ENCODE peak calls at places on chromosomes 4 and X, in nine cellular contexts. T, X, H, M, V, B, G, N and F are unnamed samples.

GRCh38 chr4:20106926-20107325 is 144.8 kb upstream of the SLIT2 start:
- DNase-seq in T (no peak), X (no peak), H (no peak), M (no peak), V (no peak), B (no peak), G (no peak), N (no peak), F (no peak)

GRCh38 chrX:29560065-29560464 is 655.3 kb upstream of the MAGEB2 start:
- DNase-seq in T (no peak), X (no peak), H (no peak), M (no peak), V (no peak), B (no peak), G (no peak), N (no peak), F (no peak)

GRCh38 chr4:110900206-110900769 is 277.4 kb upstream of the PITX2 start:
- DNase-seq in T (peak; percentile 42), X (peak; percentile 21), H (no peak), M (no peak), V (no peak), B (no peak), G (no peak), N (no peak), F (no peak)

GRCh38 chr4:173958445-173958844 is 325.0 kb downstream of the FBXO8 start:
- DNase-seq in T (peak; percentile 46), X (peak; percentile 27), H (no peak), M (no peak), V (no peak), B (no peak), G (peak; percentile 22), N (no peak), F (no peak)

GRCh38 chrX:125709532-125709931 is 389.9 kb downstream of the TEX13C start:
- DNase-seq in T (no peak), X (no peak), H (no peak), M (no peak), V (no peak), B (no peak), G (no peak), N (no peak), F (no peak)

GRCh38 chr4:146124023-146124680 is 51.4 kb upstream of the LSM6 start:
- DNase-seq in T (no peak), X (peak; percentile 36), H (no peak), M (no peak), V (no peak), B (no peak), G (no peak), N (no peak), F (no peak)

GRCh38 chrX:154918060-154918483 is 31.9 kb downstream of the F8A1 start:
- DNase-seq in T (peak; percentile 82), X (peak; percentile 75), H (peak; percentile 58), M (peak; percentile 54), V (peak; percentile 25), B (peak; percentile 1), G (peak; percentile 77), N (peak; percentile 42), F (peak; percentile 79)

GRCh38 chrX:12304261-12304660 is 166.0 kb downstream of the FRMPD4 start:
- DNase-seq in T (peak; percentile 75), X (peak; percentile 3), H (no peak), M (no peak), V (no peak), B (no peak), G (peak; percentile 91), N (peak; percentile 0), F (no peak)

GRCh38 chr4:74095482-74095881 is 3.5 kb downstream of the CXCL2 start:
- DNase-seq in T (no peak), X (no peak), H (no peak), M (no peak), V (no peak), B (no peak), G (peak; percentile 51), N (no peak), F (no peak)

GRCh38 chr4:52957791-52958190 is 95.7 kb downstream of the RASL11B start:
- DNase-seq in T (no peak), X (no peak), H (no peak), M (no peak), V (no peak), B (no peak), G (no peak), N (no peak), F (no peak)

GRCh38 chr4:126458993-126459392 is 1144.2 kb downstream of the FAT4 start:
- DNase-seq in T (no peak), X (peak; percentile 20), H (no peak), M (no peak), V (no peak), B (no peak), G (no peak), N (no peak), F (no peak)

GRCh38 chr4:155604718-155605601 is 61.7 kb upstream of the GUCY1A1 start:
- DNase-seq in T (peak; percentile 13), X (peak; percentile 76), H (peak; percentile 78), M (no peak), V (no peak), B (no peak), G (peak; percentile 90), N (no peak), F (no peak)

GRCh38 chr4:82797591-82798081 is 960 bp downstream of the SCD5 start:
- DNase-seq in T (no peak), X (peak; percentile 55), H (peak; percentile 59), M (peak; percentile 16), V (no peak), B (no peak), G (peak; percentile 41), N (no peak), F (peak; percentile 65)

GRCh38 chr4:73607375-73608026 is 12.7 kb downstream of the RASSF6 start:
- DNase-seq in T (peak; percentile 36), X (no peak), H (no peak), M (no peak), V (no peak), B (no peak), G (no peak), N (peak; percentile 72), F (no peak)

GRCh38 chr4:85482000-85482738 is 7.2 kb downstream of the ARHGAP24 start:
- DNase-seq in T (no peak), X (no peak), H (no peak), M (no peak), V (no peak), B (no peak), G (no peak), N (no peak), F (no peak)

GRCh38 chrX:40095588-40096394 is 2.0 kb downstream of the BCOR start:
- DNase-seq in T (peak; percentile 19), X (peak; percentile 46), H (no peak), M (no peak), V (no peak), B (peak; percentile 9), G (peak; percentile 42), N (peak; percentile 65), F (no peak)

GRCh38 chrX:147180886-147181285 is 366.3 kb upstream of the CXorf51A start:
- DNase-seq in T (no peak), X (no peak), H (no peak), M (no peak), V (no peak), B (no peak), G (no peak), N (no peak), F (no peak)

GRCh38 chrX:3678287-3678686 is 35.2 kb downstream of the PRKX start:
- DNase-seq in T (no peak), X (no peak), H (no peak), M (no peak), V (no peak), B (no peak), G (peak; percentile 10), N (no peak), F (no peak)

GRCh38 chrX:29940750-29941149 is 274.6 kb upstream of the MAGEB2 start:
- DNase-seq in T (no peak), X (no peak), H (no peak), M (no peak), V (no peak), B (no peak), G (no peak), N (no peak), F (no peak)

GRCh38 chrX:47637546-47638195 is 7.9 kb upstream of the CFP start:
- DNase-seq in T (no peak), X (no peak), H (no peak), M (peak; percentile 34), V (no peak), B (peak; percentile 47), G (no peak), N (no peak), F (peak; percentile 87)

GRCh38 chr4:173246719-173247118 is 78.1 kb downstream of the GALNT7 start:
- DNase-seq in T (no peak), X (no peak), H (no peak), M (no peak), V (no peak), B (no peak), G (no peak), N (peak; percentile 44), F (no peak)

GRCh38 chrX:136030357-136031225 is 45.4 kb downstream of the SLC9A6 start:
- DNase-seq in T (peak; percentile 58), X (no peak), H (peak; percentile 85), M (peak; percentile 80), V (peak; percentile 48), B (no peak), G (peak; percentile 82), N (no peak), F (no peak)

GRCh38 chrX:92247076-92247475 is 467.9 kb downstream of the PCDH11X start:
- DNase-seq in T (peak; percentile 0), X (no peak), H (no peak), M (no peak), V (no peak), B (no peak), G (peak; percentile 7), N (no peak), F (no peak)

GRCh38 chr4:54677416-54677815 is 19.7 kb downstream of the KIT start:
- DNase-seq in T (no peak), X (no peak), H (no peak), M (no peak), V (no peak), B (no peak), G (no peak), N (no peak), F (no peak)

GRCh38 chr4:148044889-148045352 is 313.0 kb downstream of the ARHGAP10 start:
- DNase-seq in T (peak; percentile 13), X (no peak), H (no peak), M (no peak), V (no peak), B (no peak), G (peak; percentile 31), N (peak; percentile 46), F (no peak)

GRCh38 chrX:130100180-130100579 is 10.1 kb downstream of the ELF4 start:
- DNase-seq in T (peak; percentile 65), X (no peak), H (peak; percentile 81), M (peak; percentile 35), V (no peak), B (no peak), G (peak; percentile 91), N (no peak), F (no peak)

GRCh38 chr4:173526724-173527102 is 3.3 kb downstream of the HAND2 start:
- DNase-seq in T (no peak), X (no peak), H (no peak), M (no peak), V (no peak), B (no peak), G (no peak), N (no peak), F (no peak)

GRCh38 chrX:11558972-11559371 is 106.7 kb downstream of the ARHGAP6 start:
- DNase-seq in T (peak; percentile 16), X (peak; percentile 37), H (no peak), M (no peak), V (no peak), B (peak; percentile 22), G (peak; percentile 27), N (peak; percentile 33), F (no peak)

GRCh38 chr4:158371158-158371557 is 150.5 kb upstream of the RXFP1 start:
- DNase-seq in T (peak; percentile 77), X (peak; percentile 70), H (no peak), M (no peak), V (peak; percentile 23), B (no peak), G (peak; percentile 82), N (no peak), F (no peak)

GRCh38 chr4:3705236-3705987 is 60.8 kb upstream of the ADRA2C start:
- DNase-seq in T (no peak), X (no peak), H (no peak), M (no peak), V (no peak), B (no peak), G (no peak), N (no peak), F (no peak)

GRCh38 chr4:28241021-28241420 is 1380.4 kb downstream of the STIM2 start:
- DNase-seq in T (peak; percentile 9), X (peak; percentile 40), H (no peak), M (no peak), V (no peak), B (no peak), G (peak; percentile 55), N (no peak), F (no peak)